ENCODE peak calls at places on chromosomes 4 and X, in five cellular contexts. C is brain microvascular endothelial cell, T is AG10803, Q is fibroblast of the aortic adventitia, M is dorsolateral prefrontal cortex. P is an unnamed sample.

GRCh38 chrX:22085969-22086368 is 53.8 kb downstream of the PHEX start:
- DNase-seq in C (no peak), T (no peak), Q (no peak), M (no peak), P (no peak)

GRCh38 chr4:48681856-48682255 is 98.2 kb downstream of the FRYL start:
- DNase-seq in C (no peak), T (peak), Q (peak), M (no peak), P (peak)

GRCh38 chr4:67699603-67700002 is 1.4 kb downstream of the UBA6 start:
- DNase-seq in C (no peak), T (no peak), Q (no peak), M (no peak), P (peak)

GRCh38 chrX:134460005-134460860 is at the start of gene HPRT1:
- DNase-seq in C (peak), T (peak), Q (peak), M (peak), P (peak)

GRCh38 chr4:168648929-168649328 is 152.1 kb downstream of the PALLD start:
- DNase-seq in C (peak), T (peak), Q (peak), M (no peak), P (peak)

GRCh38 chrX:20980426-20980825 is 393.8 kb upstream of the CNKSR2 start:
- DNase-seq in C (no peak), T (no peak), Q (no peak), M (no peak), P (no peak)

GRCh38 chr4:177442623-177443155 is 452 bp upstream of the AGA start:
- DNase-seq in C (no peak), T (no peak), Q (no peak), M (no peak), P (no peak)

GRCh38 chr4:25500626-25501318 is 123.7 kb downstream of the ANAPC4 start:
- DNase-seq in C (no peak), T (no peak), Q (no peak), M (no peak), P (no peak)

GRCh38 chrX:22652596-22652995 is 347.2 kb upstream of the DDX53 start:
- DNase-seq in C (peak), T (peak), Q (peak), M (no peak), P (peak)

GRCh38 chr4:143186202-143186601 is 1.5 kb downstream of the USP38 start:
- DNase-seq in C (no peak), T (peak), Q (peak), M (no peak), P (peak)

GRCh38 chrX:153688900-153689590 is 1.3 kb downstream of the SLC6A8 start:
- DNase-seq in C (no peak), T (peak), Q (peak), M (peak), P (peak)

GRCh38 chrX:119899125-119899524 is 3.4 kb downstream of the AKAP14 start:
- DNase-seq in C (no peak), T (no peak), Q (no peak), M (no peak), P (no peak)

GRCh38 chrX:22310779-22311178 is 38.1 kb downstream of the CBLL2 start:
- DNase-seq in C (no peak), T (no peak), Q (peak), M (no peak), P (no peak)

GRCh38 chr4:113762061-113762850 is 718 bp upstream of the CAMK2D start:
- DNase-seq in C (peak), T (peak), Q (peak), M (peak), P (peak)

DNA sequence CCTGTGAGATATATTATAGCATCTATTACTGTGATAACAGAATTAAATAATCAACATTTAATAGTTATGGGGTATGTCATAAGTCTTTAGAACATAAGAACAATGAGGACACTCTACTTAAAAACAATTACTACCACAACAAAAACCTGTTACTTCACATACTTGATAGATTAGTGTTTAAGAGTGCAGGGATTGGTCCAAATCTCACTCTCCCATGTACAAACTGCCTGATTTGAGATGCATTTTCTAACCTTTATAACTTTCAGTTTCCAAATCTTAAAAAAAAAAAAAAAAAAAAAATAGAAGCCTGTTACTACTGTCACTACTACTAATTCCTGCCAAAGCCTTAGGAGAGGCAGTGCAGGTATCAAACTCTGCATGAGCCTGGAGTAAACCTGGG is 5.6 kb downstream of the PCDH18 start:
- DNase-seq in C (no peak), T (peak), Q (no peak), M (no peak), P (no peak)
- H3K4me3 ChIP-seq in C (no peak), T (peak), Q (peak), M (no peak), P (peak)

GRCh38 chrX:18793601-18794089 is 86.2 kb downstream of the PPEF1 start:
- DNase-seq in C (no peak), T (no peak), Q (no peak), M (no peak), P (peak)
- TF ChIP-seq CTCF in C (no peak), T (no peak), Q (no peak), M (no peak), P (no peak)

DNA sequence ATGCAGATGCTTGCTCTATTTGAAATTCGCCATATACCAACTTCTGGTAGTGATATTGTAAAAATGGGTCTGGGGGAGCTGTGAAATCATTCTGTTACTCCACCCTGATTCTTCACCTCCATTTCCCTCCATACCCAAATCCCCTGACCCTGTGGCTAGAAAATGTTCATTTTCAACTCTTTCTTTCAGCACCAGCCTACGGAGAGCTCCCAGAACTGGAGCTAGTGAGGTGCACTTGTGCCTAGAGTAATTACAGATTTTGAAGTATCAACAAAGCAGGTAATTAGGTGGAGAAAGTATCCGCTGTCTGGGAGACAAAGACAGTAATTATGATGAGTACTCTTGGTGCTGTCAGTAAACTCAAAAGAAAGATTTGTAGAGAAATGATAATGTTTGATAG is 8.1 kb downstream of the ARHGAP36 start:
- DNase-seq in C (no peak), T (no peak), Q (no peak), M (no peak), P (no peak)
- H3K4me3 ChIP-seq in C (no peak), T (no peak), Q (no peak), M (no peak), P (no peak)

GRCh38 chr4:186554890-186555827 is at the start of gene MTNR1A:
- DNase-seq in C (no peak), T (no peak), Q (no peak), M (no peak), P (no peak)
- TF ChIP-seq CTCF in C (no peak), T (no peak), Q (no peak), M (no peak), P (no peak)

GRCh38 chr4:162117051-162117450 is 46.7 kb downstream of the FSTL5 start:
- DNase-seq in C (no peak), T (no peak), Q (no peak), M (no peak), P (no peak)
- H3K4me3 ChIP-seq in C (no peak), T (no peak), Q (no peak), M (no peak), P (no peak)

P was measured in fibroblast of villous mesenchyme.